ENCODE peak calls at places on chromosomes 1 and 21, in four cellular contexts. One of them, this sample, is unnamed.
A peak's percentile ranks its signal among the peaks of the same experiment; 100 is the strongest.

GRCh38 chr1:226223157-226223785 is at the start of gene MIXL1:
- DNase-seq in activated gamma-delta T cell treated with Interleukin-2 at 50 U/mL for 16 hours: no peak
- DNase-seq in AG09309: no peak
- DNase-seq in iPS-NIHi11: peak; percentile 81
- DNase-seq in this sample: peak; percentile 67

GRCh38 chr1:55913565-55913964 is 665.8 kb downstream of the PLPP3 start:
- DNase-seq in activated gamma-delta T cell treated with Interleukin-2 at 50 U/mL for 16 hours: no peak
- DNase-seq in AG09309: no peak
- DNase-seq in iPS-NIHi11: no peak
- DNase-seq in this sample: no peak

GRCh38 chr1:226646026-226646869 is 92.8 kb downstream of the ITPKB start:
- DNase-seq in activated gamma-delta T cell treated with Interleukin-2 at 50 U/mL for 16 hours: no peak
- DNase-seq in AG09309: no peak
- DNase-seq in iPS-NIHi11: no peak
- DNase-seq in this sample: no peak

GRCh38 chr21:29737188-29737587 is 202.6 kb downstream of the GRIK1 start:
- DNase-seq in activated gamma-delta T cell treated with Interleukin-2 at 50 U/mL for 16 hours: no peak
- DNase-seq in AG09309: no peak
- DNase-seq in iPS-NIHi11: no peak
- DNase-seq in this sample: no peak

GRCh38 chr1:184152502-184152901 is 101.0 kb downstream of the TSEN15 start:
- DNase-seq in activated gamma-delta T cell treated with Interleukin-2 at 50 U/mL for 16 hours: no peak
- DNase-seq in AG09309: no peak
- DNase-seq in iPS-NIHi11: no peak
- DNase-seq in this sample: no peak

GRCh38 chr1:190098756-190099155 is 378.9 kb downstream of the BRINP3 start:
- DNase-seq in activated gamma-delta T cell treated with Interleukin-2 at 50 U/mL for 16 hours: no peak
- DNase-seq in AG09309: no peak
- DNase-seq in iPS-NIHi11: no peak
- DNase-seq in this sample: no peak

GRCh38 chr1:167457936-167458584 is 60.3 kb downstream of the CD247 start:
- DNase-seq in activated gamma-delta T cell treated with Interleukin-2 at 50 U/mL for 16 hours: no peak
- DNase-seq in AG09309: no peak
- DNase-seq in iPS-NIHi11: no peak
- DNase-seq in this sample: no peak

GRCh38 chr1:204494281-204495077 is at the start of gene PIK3C2B:
- DNase-seq in activated gamma-delta T cell treated with Interleukin-2 at 50 U/mL for 16 hours: peak; percentile 66
- DNase-seq in AG09309: no peak
- DNase-seq in iPS-NIHi11: peak; percentile 99
- DNase-seq in this sample: peak; percentile 91

GRCh38 chr1:54294846-54295245 is 94.9 kb downstream of the MRPL37 start:
- DNase-seq in activated gamma-delta T cell treated with Interleukin-2 at 50 U/mL for 16 hours: no peak
- DNase-seq in AG09309: no peak
- DNase-seq in iPS-NIHi11: no peak
- DNase-seq in this sample: no peak

GRCh38 chr1:204154525-204155255 is 2.8 kb upstream of the ETNK2 start:
- DNase-seq in activated gamma-delta T cell treated with Interleukin-2 at 50 U/mL for 16 hours: no peak
- DNase-seq in AG09309: no peak
- DNase-seq in iPS-NIHi11: no peak
- DNase-seq in this sample: no peak

GRCh38 chr1:89085781-89086180 is 20.8 kb upstream of the GBP1 start:
- DNase-seq in activated gamma-delta T cell treated with Interleukin-2 at 50 U/mL for 16 hours: peak; percentile 27
- DNase-seq in AG09309: no peak
- DNase-seq in iPS-NIHi11: no peak
- DNase-seq in this sample: no peak